ENCODE peak calls at places on chromosomes 6 and 20, in six cellular contexts. One of them, this sample, is unnamed.

GRCh38 chr6:109447878-109448555 is 7.5 kb downstream of the SMPD2 start:
- ATAC-seq in GM12878: peak; percentile 47
- ATAC-seq in K562: peak; percentile 58
- ATAC-seq in HCT116: peak; percentile 64
- ATAC-seq in HepG2: peak; percentile 46
- ATAC-seq in upper lobe of left lung: no peak
- ATAC-seq in this sample: no peak

GRCh38 chr6:130482645-130483390 is 117.0 kb downstream of the TMEM200A start:
- ATAC-seq in upper lobe of left lung: no peak
- ATAC-seq in HepG2: no peak
- ATAC-seq in HCT116: no peak
- ATAC-seq in K562: no peak
- ATAC-seq in GM12878: no peak
- ATAC-seq in this sample: no peak

GRCh38 chr6:149248688-149249369 is 68.7 kb upstream of the TAB2 start:
- ATAC-seq in HCT116: peak; percentile 86
- ATAC-seq in upper lobe of left lung: peak; percentile 50
- ATAC-seq in HepG2: peak; percentile 39
- ATAC-seq in GM12878: peak; percentile 37
- ATAC-seq in K562: peak; percentile 69
- ATAC-seq in this sample: no peak

GRCh38 chr6:150537893-150538292 is 61.8 kb upstream of the PLEKHG1 start:
- ATAC-seq in HCT116: no peak
- ATAC-seq in upper lobe of left lung: no peak
- ATAC-seq in GM12878: no peak
- ATAC-seq in K562: no peak
- ATAC-seq in HepG2: no peak
- ATAC-seq in this sample: peak; percentile 61

GRCh38 chr20:49219924-49220831 is 962 bp downstream of the DDX27 start:
- ATAC-seq in GM12878: no peak
- ATAC-seq in HCT116: no peak
- ATAC-seq in upper lobe of left lung: no peak
- ATAC-seq in HepG2: peak; percentile 10
- ATAC-seq in K562: peak; percentile 19
- ATAC-seq in this sample: no peak

GRCh38 chr20:47360489-47361267 is 4.2 kb upstream of the ZMYND8 start:
- ATAC-seq in GM12878: peak; percentile 1
- ATAC-seq in HCT116: peak; percentile 55
- ATAC-seq in upper lobe of left lung: peak; percentile 30
- ATAC-seq in HepG2: peak; percentile 32
- ATAC-seq in K562: peak; percentile 68
- ATAC-seq in this sample: peak; percentile 59

GRCh38 chr6:111478064-111478476 is 4.9 kb downstream of the REV3L start:
- ATAC-seq in GM12878: peak; percentile 7
- ATAC-seq in HCT116: no peak
- ATAC-seq in HepG2: no peak
- ATAC-seq in K562: no peak
- ATAC-seq in upper lobe of left lung: no peak
- ATAC-seq in this sample: no peak

GRCh38 chr6:102023977-102024657 is 630.6 kb downstream of the GRIK2 start:
- ATAC-seq in HepG2: no peak
- ATAC-seq in upper lobe of left lung: peak; percentile 55
- ATAC-seq in GM12878: no peak
- ATAC-seq in HCT116: no peak
- ATAC-seq in K562: no peak
- ATAC-seq in this sample: no peak

GRCh38 chr6:163526356-163526755 is 111.8 kb downstream of the QKI start:
- ATAC-seq in K562: no peak
- ATAC-seq in HepG2: no peak
- ATAC-seq in GM12878: no peak
- ATAC-seq in upper lobe of left lung: no peak
- ATAC-seq in HCT116: no peak
- ATAC-seq in this sample: no peak

GRCh38 chr6:88810089-88810488 is 153.3 kb downstream of the RNGTT start:
- ATAC-seq in upper lobe of left lung: no peak
- ATAC-seq in HCT116: no peak
- ATAC-seq in K562: no peak
- ATAC-seq in GM12878: no peak
- ATAC-seq in HepG2: no peak
- ATAC-seq in this sample: no peak

GRCh38 chr20:9460518-9460917 is 53.9 kb upstream of the LAMP5 start:
- ATAC-seq in HepG2: no peak
- ATAC-seq in upper lobe of left lung: no peak
- ATAC-seq in GM12878: no peak
- ATAC-seq in HCT116: no peak
- ATAC-seq in K562: no peak
- ATAC-seq in this sample: no peak

GRCh38 chr20:667351-668034 is 8.1 kb downstream of the SCRT2 start:
- ATAC-seq in HCT116: peak; percentile 87
- ATAC-seq in upper lobe of left lung: no peak
- ATAC-seq in HepG2: peak; percentile 55
- ATAC-seq in K562: peak; percentile 66
- ATAC-seq in GM12878: peak; percentile 88
- ATAC-seq in this sample: no peak

GRCh38 chr6:22173311-22173710 is 123.5 kb downstream of the PRL start:
- ATAC-seq in HCT116: no peak
- ATAC-seq in K562: no peak
- ATAC-seq in upper lobe of left lung: no peak
- ATAC-seq in HepG2: no peak
- ATAC-seq in GM12878: no peak
- ATAC-seq in this sample: no peak

GRCh38 chr6:156418253-156418652 is 358.9 kb upstream of the ARID1B start:
- ATAC-seq in upper lobe of left lung: no peak
- ATAC-seq in K562: no peak
- ATAC-seq in HepG2: no peak
- ATAC-seq in HCT116: no peak
- ATAC-seq in GM12878: no peak
- ATAC-seq in this sample: no peak

GRCh38 chr6:137495652-137496391 is 1.6 kb upstream of the OLIG3 start:
- ATAC-seq in HCT116: no peak
- ATAC-seq in HepG2: no peak
- ATAC-seq in GM12878: no peak
- ATAC-seq in upper lobe of left lung: no peak
- ATAC-seq in K562: no peak
- ATAC-seq in this sample: no peak

GRCh38 chr20:2382833-2383232 is 2.1 kb downstream of the TGM6 start:
- ATAC-seq in GM12878: no peak
- ATAC-seq in upper lobe of left lung: no peak
- ATAC-seq in K562: no peak
- ATAC-seq in HepG2: no peak
- ATAC-seq in HCT116: no peak
- ATAC-seq in this sample: no peak

GRCh38 chr20:34750484-34750883 is 46.3 kb downstream of the TP53INP2 start:
- ATAC-seq in HepG2: no peak
- ATAC-seq in GM12878: no peak
- ATAC-seq in upper lobe of left lung: no peak
- ATAC-seq in K562: no peak
- ATAC-seq in HCT116: no peak
- ATAC-seq in this sample: no peak

GRCh38 chr20:34753706-34754461 is 49.7 kb downstream of the TP53INP2 start:
- ATAC-seq in K562: no peak
- ATAC-seq in HCT116: no peak
- ATAC-seq in HepG2: no peak
- ATAC-seq in GM12878: no peak
- ATAC-seq in upper lobe of left lung: no peak
- ATAC-seq in this sample: no peak

GRCh38 chr20:34755367-34755766 is 51.2 kb downstream of the TP53INP2 start:
- ATAC-seq in HepG2: no peak
- ATAC-seq in K562: no peak
- ATAC-seq in upper lobe of left lung: no peak
- ATAC-seq in GM12878: peak; percentile 97
- ATAC-seq in HCT116: no peak
- ATAC-seq in this sample: no peak

GRCh38 chr20:34751453-34751852 is 47.3 kb downstream of the TP53INP2 start:
- ATAC-seq in HCT116: no peak
- ATAC-seq in upper lobe of left lung: no peak
- ATAC-seq in HepG2: no peak
- ATAC-seq in GM12878: no peak
- ATAC-seq in K562: no peak
- ATAC-seq in this sample: no peak

GRCh38 chr20:34754611-34755010 is 50.5 kb downstream of the TP53INP2 start:
- ATAC-seq in HepG2: no peak
- ATAC-seq in K562: no peak
- ATAC-seq in upper lobe of left lung: no peak
- ATAC-seq in GM12878: no peak
- ATAC-seq in HCT116: no peak
- ATAC-seq in this sample: no peak
- H3K36me3 ChIP-seq in HepG2: peaks cover 73% of the 10 kb centered on the region
- H3K36me3 ChIP-seq in K562: peaks cover 71% of the 10 kb centered on the region
- H3K36me3 ChIP-seq in upper lobe of left lung: peaks cover 53% of the 10 kb centered on the region
- H3K36me3 ChIP-seq in GM12878: peaks cover 11% of the 10 kb centered on the region
- H3K36me3 ChIP-seq in HCT116: peaks cover 33% of the 10 kb centered on the region
- H3K36me3 ChIP-seq in this sample: no peaks in the 10 kb centered on the region

GRCh38 chr20:57266251-57267157 is at the start of gene BMP7:
- ATAC-seq in upper lobe of left lung: no peak
- ATAC-seq in HCT116: peak; percentile 87
- ATAC-seq in K562: no peak
- ATAC-seq in GM12878: no peak
- ATAC-seq in HepG2: peak; percentile 11
- ATAC-seq in this sample: no peak
- TF ChIP-seq POLR2A in upper lobe of left lung: no peak
- TF ChIP-seq POLR2A in HCT116: no peak
- TF ChIP-seq POLR2A in K562: no peak
- TF ChIP-seq POLR2A in GM12878: no peak
- TF ChIP-seq POLR2A in HepG2: no peak
- TF ChIP-seq POLR2A in this sample: no peak

DNA sequence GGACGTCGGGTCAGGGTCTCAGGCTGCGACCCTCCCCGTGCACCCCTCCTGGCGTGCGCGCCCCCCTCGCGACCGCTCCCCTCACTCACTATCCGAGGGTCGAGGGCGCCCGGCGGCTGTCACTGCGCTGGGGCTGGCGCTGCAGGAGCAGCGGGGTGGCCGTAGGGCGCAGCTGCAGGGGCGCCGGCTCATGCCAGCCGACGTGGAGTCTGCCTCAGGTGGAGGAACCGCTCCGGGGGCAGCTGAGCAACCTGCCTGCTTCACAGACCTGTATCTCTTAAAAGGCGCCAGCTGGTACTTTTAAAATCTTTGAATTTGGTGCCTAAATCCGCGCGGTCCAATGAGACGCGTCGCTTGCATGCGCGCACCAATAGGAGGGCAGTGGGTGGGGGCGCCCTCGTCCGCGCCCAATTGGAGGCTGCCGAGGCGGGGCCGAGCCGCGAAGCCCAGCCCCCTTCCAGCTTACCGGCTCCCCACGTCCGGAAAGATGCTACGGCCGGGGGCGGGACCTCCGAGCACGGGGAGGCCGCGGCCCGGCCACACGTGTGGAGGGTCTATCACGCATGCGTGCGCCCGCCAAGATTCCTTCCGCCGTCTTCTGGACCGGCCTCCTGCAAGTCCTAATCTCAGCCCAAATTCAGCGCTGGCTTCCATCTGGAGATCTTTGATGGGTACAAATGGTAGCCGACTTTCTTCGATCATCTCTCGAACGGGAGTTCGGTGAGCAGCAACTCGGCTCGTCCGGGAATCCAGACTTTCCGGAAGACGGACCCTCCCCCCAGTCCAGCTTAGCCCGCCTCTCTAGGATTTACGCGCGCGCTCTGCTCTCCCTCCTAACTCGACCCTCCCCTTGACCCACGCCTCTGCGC is at the start of gene FBXO5:
- ATAC-seq in upper lobe of left lung: peak; percentile 100
- ATAC-seq in HepG2: peak; percentile 93
- ATAC-seq in GM12878: peak; percentile 87
- ATAC-seq in K562: peak; percentile 88
- ATAC-seq in HCT116: peak; percentile 89
- ATAC-seq in this sample: peak; percentile 97
- TF ChIP-seq POLR2AphosphoS5 in upper lobe of left lung: peak; percentile 68
- TF ChIP-seq POLR2AphosphoS5 in HepG2: peak; percentile 92
- TF ChIP-seq POLR2AphosphoS5 in GM12878: peak; percentile 87
- TF ChIP-seq POLR2AphosphoS5 in K562: peak; percentile 86
- TF ChIP-seq POLR2AphosphoS5 in HCT116: peak; percentile 72
- TF ChIP-seq POLR2AphosphoS5 in this sample: peak; percentile 52

DNA sequence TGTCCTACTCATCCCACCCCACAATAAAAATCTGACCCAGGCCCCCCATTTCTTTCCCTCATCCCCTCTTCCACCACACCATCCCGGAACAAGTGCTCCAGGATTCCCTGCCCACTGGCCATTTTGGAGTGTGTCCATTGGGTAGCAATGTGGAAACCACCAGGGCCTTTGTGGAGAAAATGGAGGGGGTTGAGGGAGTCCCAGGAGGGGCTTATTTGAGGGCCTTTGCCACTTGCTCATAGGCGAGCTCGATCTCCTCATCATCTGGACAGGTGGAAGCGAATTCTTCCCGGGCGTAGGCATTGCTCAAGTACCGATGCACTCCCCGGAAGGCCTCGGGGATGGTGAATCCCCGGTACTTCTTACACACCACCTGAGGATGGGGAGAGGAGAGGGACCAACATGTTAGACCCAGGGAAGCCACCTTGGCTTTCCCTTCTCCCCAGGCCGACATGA is 1.6 kb upstream of the DDAH2 start:
- ATAC-seq in HCT116: no peak
- ATAC-seq in HepG2: no peak
- ATAC-seq in upper lobe of left lung: no peak
- ATAC-seq in K562: no peak
- ATAC-seq in GM12878: no peak
- ATAC-seq in this sample: no peak
- H3K36me3 ChIP-seq in HCT116: peaks cover 31% of the 10 kb centered on the region
- H3K36me3 ChIP-seq in HepG2: peaks cover 42% of the 10 kb centered on the region
- H3K36me3 ChIP-seq in upper lobe of left lung: peaks cover 40% of the 10 kb centered on the region
- H3K36me3 ChIP-seq in K562: peaks cover 80% of the 10 kb centered on the region
- H3K36me3 ChIP-seq in GM12878: peaks cover 15% of the 10 kb centered on the region
- H3K36me3 ChIP-seq in this sample: no peaks in the 10 kb centered on the region

GRCh38 chr6:43689421-43689820 is 1.8 kb upstream of the MRPS18A start:
- ATAC-seq in HepG2: no peak
- ATAC-seq in HCT116: no peak
- ATAC-seq in K562: no peak
- ATAC-seq in upper lobe of left lung: no peak
- ATAC-seq in GM12878: no peak
- ATAC-seq in this sample: no peak

GRCh38 chr6:43687079-43687436 is 533 bp downstream of the MRPS18A start:
- ATAC-seq in HepG2: peak; percentile 52
- ATAC-seq in HCT116: no peak
- ATAC-seq in GM12878: no peak
- ATAC-seq in upper lobe of left lung: no peak
- ATAC-seq in K562: peak; percentile 60
- ATAC-seq in this sample: no peak

GRCh38 chr6:43683708-43684455 is 3.7 kb downstream of the MRPS18A start:
- ATAC-seq in K562: no peak
- ATAC-seq in HCT116: no peak
- ATAC-seq in GM12878: peak; percentile 86
- ATAC-seq in upper lobe of left lung: no peak
- ATAC-seq in HepG2: no peak
- ATAC-seq in this sample: no peak

GRCh38 chr6:43682724-43683429 is 4.7 kb downstream of the MRPS18A start:
- ATAC-seq in HCT116: no peak
- ATAC-seq in GM12878: no peak
- ATAC-seq in K562: no peak
- ATAC-seq in upper lobe of left lung: no peak
- ATAC-seq in HepG2: no peak
- ATAC-seq in this sample: no peak

GRCh38 chr6:43687437-43688347 is at the start of gene MRPS18A:
- ATAC-seq in HCT116: peak; percentile 98
- ATAC-seq in upper lobe of left lung: peak; percentile 93
- ATAC-seq in K562: peak; percentile 99
- ATAC-seq in HepG2: peak; percentile 99
- ATAC-seq in GM12878: peak; percentile 98
- ATAC-seq in this sample: peak; percentile 92
- TF ChIP-seq POLR2A in HCT116: peak; percentile 74
- TF ChIP-seq POLR2A in upper lobe of left lung: no peak
- TF ChIP-seq POLR2A in K562: peak; percentile 94
- TF ChIP-seq POLR2A in HepG2: peak; percentile 80
- TF ChIP-seq POLR2A in GM12878: peak; percentile 89
- TF ChIP-seq POLR2A in this sample: peak; percentile 38

This sample was measured in gastroesophageal sphincter.